ENCODE peak calls at places on chromosomes 6 and 20, in seven cellular contexts. M, B, L, W, K, Z and P are unnamed samples.

GRCh38 chr6:167565884-167566491 is 241.1 kb downstream of the TTLL2 start:
- DNase-seq in M (no peak), B (no peak), L (no peak), W (no peak), K (no peak), Z (no peak), P (no peak)

GRCh38 chr6:140537834-140538680 is 1163.6 kb upstream of the CITED2 start:
- DNase-seq in M (no peak), B (no peak), L (no peak), W (no peak), K (no peak), Z (no peak), P (no peak)

GRCh38 chr20:56653221-56653620 is 24.1 kb downstream of the TFAP2C start:
- DNase-seq in M (no peak), B (no peak), L (no peak), W (no peak), K (no peak), Z (no peak), P (no peak)

GRCh38 chr20:34954905-34955231 is 738 bp downstream of the GSS start:
- DNase-seq in M (no peak), B (no peak), L (no peak), W (no peak), K (no peak), Z (no peak), P (no peak)

GRCh38 chr6:31246051-31246495 is 25.8 kb downstream of the HLA-C start:
- DNase-seq in M (no peak), B (no peak), L (no peak), W (no peak), K (no peak), Z (no peak), P (no peak)

GRCh38 chr6:52548353-52548713 is 28.5 kb downstream of the TRAM2 start:
- DNase-seq in M (no peak), B (no peak), L (no peak), W (no peak), K (no peak), Z (no peak), P (no peak)

GRCh38 chr20:63435552-63435951 is 36.9 kb downstream of the KCNQ2 start:
- DNase-seq in M (no peak), B (no peak), L (no peak), W (no peak), K (no peak), Z (no peak), P (no peak)

GRCh38 chr20:22160254-22160653 is 424.1 kb downstream of the FOXA2 start:
- DNase-seq in M (no peak), B (no peak), L (no peak), W (no peak), K (no peak), Z (no peak), P (no peak)

GRCh38 chr6:169022079-169022478 is 231.6 kb downstream of the THBS2 start:
- DNase-seq in M (no peak), B (no peak), L (no peak), W (no peak), K (no peak), Z (no peak), P (no peak)

GRCh38 chr20:43949741-43950618 is 35.3 kb downstream of the TOX2 start:
- DNase-seq in M (peak), B (no peak), L (no peak), W (no peak), K (peak), Z (no peak), P (no peak)

GRCh38 chr20:4295226-4295625 is 279.9 kb upstream of the RNF24 start:
- DNase-seq in M (no peak), B (no peak), L (no peak), W (no peak), K (no peak), Z (no peak), P (no peak)

GRCh38 chr20:48227381-48227780 is 442.1 kb upstream of the SULF2 start:
- DNase-seq in M (no peak), B (no peak), L (no peak), W (no peak), K (no peak), Z (no peak), P (no peak)

GRCh38 chr20:40443731-40444130 is 245.3 kb downstream of the MAFB start:
- DNase-seq in M (no peak), B (no peak), L (no peak), W (no peak), K (no peak), Z (no peak), P (no peak)

GRCh38 chr20:6852478-6852877 is 85.0 kb downstream of the BMP2 start:
- DNase-seq in M (no peak), B (no peak), L (no peak), W (no peak), K (no peak), Z (no peak), P (no peak)

GRCh38 chr6:118509009-118509617 is 39.0 kb upstream of the PLN start:
- DNase-seq in M (no peak), B (no peak), L (peak), W (no peak), K (no peak), Z (no peak), P (no peak)

GRCh38 chr6:81787313-81788068 is 35.0 kb upstream of the TENT5A start:
- DNase-seq in M (no peak), B (no peak), L (no peak), W (no peak), K (no peak), Z (no peak), P (no peak)